ENCODE peak calls at places on chromosomes 1 and 21, in five cellular contexts. D is cardiac fibroblast; A is CD4-positive, alpha-beta T cell; X is BJ; S is NCI-H1694 treated with DMSO at 0.1 percent for 48 hours. H is an unnamed sample.
A peak's percentile ranks its signal among the peaks of the same experiment; 100 is the strongest.

GRCh38 chr1:115238336-115239147 is 99.5 kb downstream of the NGF start:
- DNase-seq in A (no peak), S (no peak), X (no peak), D (no peak), H (no peak)

GRCh38 chr1:232426801-232427200 is 203.1 kb downstream of the SIPA1L2 start:
- DNase-seq in X (no peak), A (no peak), D (peak; percentile 21), S (no peak), H (no peak)

GRCh38 chr1:241840164-241840563 is 7.8 kb upstream of the EXO1 start:
- DNase-seq in S (no peak), A (no peak), D (no peak), X (no peak), H (no peak)

GRCh38 chr21:21632926-21633325 is 634.7 kb downstream of the NCAM2 start:
- DNase-seq in D (no peak), X (no peak), S (no peak), A (no peak), H (no peak)

GRCh38 chr1:112397051-112397471 is 1.0 kb downstream of the CTTNBP2NL start:
- DNase-seq in D (no peak), X (no peak), A (no peak), S (no peak), H (no peak)

GRCh38 chr1:204178487-204179281 is 12.5 kb upstream of the REN start:
- DNase-seq in S (no peak), D (no peak), X (no peak), A (no peak), H (no peak)

GRCh38 chr1:167708940-167709389 is 12.8 kb upstream of the MPZL1 start:
- DNase-seq in X (no peak), S (no peak), D (peak; percentile 46), A (no peak), H (no peak)

GRCh38 chr1:181669209-181669608 is 185.9 kb downstream of the CACNA1E start:
- DNase-seq in S (no peak), D (no peak), A (no peak), X (no peak), H (no peak)

GRCh38 chr1:75643460-75643859 is 32.5 kb upstream of the SLC44A5 start:
- DNase-seq in S (no peak), A (no peak), D (peak; percentile 12), X (no peak), H (no peak)